ENCODE peak calls at places on chromosome 15, in six cellular contexts. One of them, this sample, is unnamed.

GRCh38 chr15:59894835-59895234 is 109.3 kb upstream of the FOXB1 start:
- DNase-seq in heart left ventricle: no peak
- DNase-seq in neural progenitor cell: no peak
- DNase-seq in upper lobe of right lung: no peak
- DNase-seq in uterus: no peak
- DNase-seq in stomach: no peak
- DNase-seq in this sample: no peak

GRCh38 chr15:67383903-67384302 is 129.3 kb downstream of the IQCH start:
- DNase-seq in upper lobe of right lung: no peak
- DNase-seq in stomach: no peak
- DNase-seq in heart left ventricle: no peak
- DNase-seq in neural progenitor cell: no peak
- DNase-seq in uterus: no peak
- DNase-seq in this sample: no peak

GRCh38 chr15:48577495-48577894 is 68.0 kb downstream of the FBN1 start:
- DNase-seq in uterus: no peak
- DNase-seq in heart left ventricle: no peak
- DNase-seq in neural progenitor cell: no peak
- DNase-seq in upper lobe of right lung: no peak
- DNase-seq in stomach: no peak
- DNase-seq in this sample: no peak

GRCh38 chr15:25675396-25675795 is 187.7 kb downstream of the ATP10A start:
- DNase-seq in heart left ventricle: no peak
- DNase-seq in stomach: no peak
- DNase-seq in upper lobe of right lung: no peak
- DNase-seq in uterus: no peak
- DNase-seq in neural progenitor cell: no peak
- DNase-seq in this sample: no peak

GRCh38 chr15:48469681-48470080 is 138.5 kb downstream of the DUT start:
- DNase-seq in neural progenitor cell: no peak
- DNase-seq in uterus: no peak
- DNase-seq in heart left ventricle: no peak
- DNase-seq in stomach: no peak
- DNase-seq in upper lobe of right lung: no peak
- DNase-seq in this sample: no peak

GRCh38 chr15:79828447-79828846 is 68.4 kb downstream of the MTHFS start:
- DNase-seq in heart left ventricle: no peak
- DNase-seq in neural progenitor cell: no peak
- DNase-seq in upper lobe of right lung: no peak
- DNase-seq in stomach: no peak
- DNase-seq in uterus: no peak
- DNase-seq in this sample: no peak

GRCh38 chr15:63191895-63192603 is 2.6 kb downstream of the RAB8B start:
- DNase-seq in neural progenitor cell: no peak
- DNase-seq in stomach: no peak
- DNase-seq in upper lobe of right lung: no peak
- DNase-seq in heart left ventricle: no peak
- DNase-seq in uterus: no peak
- DNase-seq in this sample: no peak

GRCh38 chr15:41259546-41260189 is 28.6 kb downstream of the CHP1 start:
- DNase-seq in stomach: peak; percentile 40
- DNase-seq in upper lobe of right lung: no peak
- DNase-seq in heart left ventricle: no peak
- DNase-seq in uterus: no peak
- DNase-seq in neural progenitor cell: no peak
- DNase-seq in this sample: peak; percentile 18

GRCh38 chr15:45377630-45378148 is 655 bp downstream of the GATM start:
- DNase-seq in heart left ventricle: peak; percentile 49
- DNase-seq in neural progenitor cell: peak; percentile 41
- DNase-seq in uterus: peak; percentile 26
- DNase-seq in upper lobe of right lung: peak; percentile 65
- DNase-seq in stomach: peak; percentile 51
- DNase-seq in this sample: peak; percentile 16

GRCh38 chr15:58513008-58513407 is 81.2 kb downstream of the LIPC start:
- DNase-seq in upper lobe of right lung: no peak
- DNase-seq in neural progenitor cell: no peak
- DNase-seq in uterus: no peak
- DNase-seq in heart left ventricle: no peak
- DNase-seq in stomach: no peak
- DNase-seq in this sample: no peak

GRCh38 chr15:45871121-45871855 is 236.5 kb downstream of the SQOR start:
- DNase-seq in neural progenitor cell: no peak
- DNase-seq in heart left ventricle: no peak
- DNase-seq in uterus: no peak
- DNase-seq in upper lobe of right lung: no peak
- DNase-seq in stomach: no peak
- DNase-seq in this sample: no peak

GRCh38 chr15:100732359-100733055 is 130.1 kb downstream of the ASB7 start:
- DNase-seq in uterus: peak; percentile 14
- DNase-seq in stomach: no peak
- DNase-seq in upper lobe of right lung: no peak
- DNase-seq in heart left ventricle: no peak
- DNase-seq in neural progenitor cell: no peak
- DNase-seq in this sample: no peak

GRCh38 chr15:60477991-60478632 is 830 bp downstream of the ICE2 start:
- DNase-seq in stomach: no peak
- DNase-seq in neural progenitor cell: peak; percentile 9
- DNase-seq in uterus: no peak
- DNase-seq in upper lobe of right lung: no peak
- DNase-seq in heart left ventricle: no peak
- DNase-seq in this sample: no peak

GRCh38 chr15:79675982-79676381 is 220.8 kb downstream of the MTHFS start:
- DNase-seq in heart left ventricle: no peak
- DNase-seq in neural progenitor cell: no peak
- DNase-seq in uterus: no peak
- DNase-seq in upper lobe of right lung: no peak
- DNase-seq in stomach: no peak
- DNase-seq in this sample: no peak

GRCh38 chr15:83248151-83248851 is 36.2 kb downstream of the BNC1 start:
- DNase-seq in stomach: no peak
- DNase-seq in uterus: no peak
- DNase-seq in upper lobe of right lung: no peak
- DNase-seq in heart left ventricle: peak; percentile 11
- DNase-seq in neural progenitor cell: peak; percentile 82
- DNase-seq in this sample: peak; percentile 28

GRCh38 chr15:98530570-98530969 is 117.8 kb upstream of the IGF1R start:
- DNase-seq in stomach: no peak
- DNase-seq in heart left ventricle: no peak
- DNase-seq in neural progenitor cell: no peak
- DNase-seq in uterus: no peak
- DNase-seq in upper lobe of right lung: no peak
- DNase-seq in this sample: no peak

GRCh38 chr15:75024102-75024636 is 779 bp downstream of the PPCDC start:
- DNase-seq in neural progenitor cell: peak; percentile 15
- DNase-seq in upper lobe of right lung: no peak
- DNase-seq in stomach: no peak
- DNase-seq in heart left ventricle: no peak
- DNase-seq in uterus: no peak
- DNase-seq in this sample: no peak

GRCh38 chr15:45048784-45049631 is 26.0 kb downstream of the SORD start:
- DNase-seq in upper lobe of right lung: no peak
- DNase-seq in neural progenitor cell: no peak
- DNase-seq in uterus: no peak
- DNase-seq in heart left ventricle: no peak
- DNase-seq in stomach: no peak
- DNase-seq in this sample: no peak

DNA sequence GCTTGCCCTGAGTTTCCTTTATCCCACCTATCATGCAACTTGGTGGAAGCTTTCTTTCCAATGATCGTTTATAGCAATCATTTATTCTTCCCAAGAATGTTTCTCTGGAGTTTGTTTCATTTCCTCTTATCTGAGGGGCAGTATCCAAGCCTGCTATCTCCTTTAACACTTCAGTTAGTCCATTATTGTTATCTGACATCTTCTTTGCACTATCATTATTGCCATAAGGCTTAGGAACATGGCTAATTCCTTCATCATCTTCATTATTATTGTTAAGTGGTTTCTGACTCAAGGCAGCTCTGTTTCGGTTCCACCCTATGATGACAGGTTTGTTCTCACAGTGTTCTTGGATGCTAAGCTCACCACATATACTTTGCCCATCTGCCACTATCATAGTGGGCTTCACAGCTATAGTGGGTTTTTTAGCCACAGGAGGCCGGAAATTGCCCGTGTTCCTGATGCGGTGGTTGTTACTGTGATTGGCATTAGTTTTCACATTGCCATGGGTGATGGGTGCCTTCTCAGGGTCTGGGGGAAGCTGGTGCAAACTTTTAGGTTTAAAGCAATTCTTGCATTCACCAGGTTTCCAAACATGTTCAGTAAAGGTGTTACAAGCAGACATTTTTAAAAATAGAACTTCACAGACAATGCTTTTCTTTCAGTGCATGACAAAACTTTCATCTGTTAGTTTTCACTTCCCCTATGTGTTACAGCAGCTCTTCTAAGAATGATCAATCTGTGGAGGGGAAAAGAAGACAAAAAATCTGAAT is 110.6 kb upstream of the TSPAN3 start:
- DNase-seq in stomach: no peak
- DNase-seq in upper lobe of right lung: no peak
- DNase-seq in uterus: no peak
- DNase-seq in neural progenitor cell: no peak
- DNase-seq in heart left ventricle: no peak
- DNase-seq in this sample: no peak
- H3K27ac ChIP-seq in stomach: no peak overlapping the region
- H3K27ac ChIP-seq in upper lobe of right lung: no peak overlapping the region
- H3K27ac ChIP-seq in uterus: no peak overlapping the region
- H3K27ac ChIP-seq in neural progenitor cell: no peak overlapping the region
- H3K27ac ChIP-seq in heart left ventricle: peak overlapping the region; percentile 64
- H3K27ac ChIP-seq in this sample: no peak overlapping the region

GRCh38 chr15:93202405-93202804 is 113.4 kb upstream of the RGMA start:
- DNase-seq in neural progenitor cell: no peak
- DNase-seq in stomach: no peak
- DNase-seq in uterus: no peak
- DNase-seq in heart left ventricle: no peak
- DNase-seq in upper lobe of right lung: no peak
- DNase-seq in this sample: no peak
- H3K4me3 ChIP-seq in neural progenitor cell: no peak overlapping the region
- H3K4me3 ChIP-seq in stomach: no peak overlapping the region
- H3K4me3 ChIP-seq in uterus: no peak overlapping the region
- H3K4me3 ChIP-seq in heart left ventricle: no peak overlapping the region
- H3K4me3 ChIP-seq in upper lobe of right lung: no peak overlapping the region
- H3K4me3 ChIP-seq in this sample: no peak overlapping the region

DNA sequence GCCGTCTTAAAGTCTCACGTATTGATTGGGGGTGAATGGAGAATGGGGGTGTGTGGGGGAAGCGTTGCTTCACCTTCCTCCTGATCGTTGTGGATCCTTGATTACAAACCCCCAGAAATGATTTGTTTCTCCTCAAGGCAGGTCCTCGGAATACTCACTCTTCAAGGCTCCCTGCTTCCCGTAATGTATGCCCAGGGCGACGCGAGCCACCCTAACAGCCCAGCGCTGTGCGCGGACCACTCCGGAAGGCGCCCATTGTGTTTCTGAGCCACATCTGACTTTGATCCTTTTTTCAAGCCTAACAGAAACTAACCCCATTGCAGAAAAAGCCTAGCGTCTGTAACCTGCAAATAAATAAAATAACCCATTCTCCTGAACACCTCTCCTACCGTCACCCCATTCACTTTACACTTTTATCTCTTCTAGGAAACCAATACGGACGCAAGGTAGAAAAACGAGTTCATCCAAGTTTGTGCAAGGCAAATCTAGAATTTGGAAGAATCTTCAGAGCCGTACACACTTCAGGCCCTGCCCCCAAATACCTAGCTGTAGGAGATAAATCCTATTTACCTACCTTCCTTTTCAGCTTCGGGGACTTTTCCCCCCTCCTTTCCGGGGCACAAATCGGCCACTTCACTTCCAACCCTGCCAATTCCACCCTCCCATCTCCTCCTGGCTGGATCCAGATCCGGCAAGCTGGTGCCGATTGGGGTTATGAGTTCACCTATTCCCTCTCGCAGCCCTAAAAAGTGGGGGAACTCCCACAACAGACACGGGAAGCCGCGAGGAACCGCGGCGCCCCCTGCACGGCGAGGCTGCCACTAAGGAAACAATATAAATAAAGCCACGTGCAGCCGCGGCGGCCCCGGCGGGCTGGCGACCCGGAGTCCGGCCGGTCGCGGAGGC is 1.1 kb downstream of the PRTG start:
- DNase-seq in uterus: peak; percentile 24
- DNase-seq in stomach: no peak
- DNase-seq in upper lobe of right lung: peak; percentile 67
- DNase-seq in heart left ventricle: peak; percentile 23
- DNase-seq in neural progenitor cell: peak; percentile 70
- DNase-seq in this sample: peak; percentile 30
- H3K27ac ChIP-seq in uterus: peak overlapping the region; percentile 91
- H3K27ac ChIP-seq in stomach: peak overlapping the region; percentile 67
- H3K27ac ChIP-seq in upper lobe of right lung: peak overlapping the region; percentile 73
- H3K27ac ChIP-seq in heart left ventricle: no peak overlapping the region
- H3K27ac ChIP-seq in neural progenitor cell: peak overlapping the region; percentile 96
- H3K27ac ChIP-seq in this sample: peak overlapping the region; percentile 70

GRCh38 chr15:77064118-77064517 is 6.8 kb downstream of the TSPAN3 start:
- DNase-seq in stomach: no peak
- DNase-seq in heart left ventricle: no peak
- DNase-seq in neural progenitor cell: no peak
- DNase-seq in uterus: no peak
- DNase-seq in upper lobe of right lung: no peak
- DNase-seq in this sample: no peak
- H3K4me3 ChIP-seq in stomach: no peak overlapping the region
- H3K4me3 ChIP-seq in heart left ventricle: no peak overlapping the region
- H3K4me3 ChIP-seq in neural progenitor cell: no peak overlapping the region
- H3K4me3 ChIP-seq in uterus: no peak overlapping the region
- H3K4me3 ChIP-seq in upper lobe of right lung: no peak overlapping the region
- H3K4me3 ChIP-seq in this sample: no peak overlapping the region

This sample was measured in WERI-Rb-1.